ENCODE peak calls at places on chromosome 7, in ten cellular contexts. O is fibroblast of villous mesenchyme; V is right lobe of liver; A is effector memory CD8-positive, alpha-beta T cell; C is NCI-H2171; S is HT-29; T is NCI-H1694 treated with DMSO at 0.1 percent for 48 hours; L is Calu3; P is fibroblast of pulmonary artery; Q is MV-4-11. N is an unnamed sample.

GRCh38 chr7:157975401-157976372 is 611.9 kb downstream of the PTPRN2 start:
- DNase-seq in O (no peak), V (no peak), A (no peak), C (no peak), S (no peak), T (no peak), L (no peak), P (no peak), Q (no peak), N (no peak)

GRCh38 chr7:157687845-157688244 is 351.0 kb downstream of the DNAJB6 start:
- DNase-seq in O (no peak), V (no peak), A (no peak), C (no peak), S (no peak), T (no peak), L (no peak), P (no peak), Q (no peak), N (no peak)

GRCh38 chr7:151233111-151233701 is 923 bp downstream of the CHPF2 start:
- DNase-seq in O (peak), V (no peak), A (peak), C (no peak), S (peak), T (peak), L (peak), P (peak), Q (peak), N (peak)

GRCh38 chr7:107147464-107148214 is 21.2 kb upstream of the HBP1 start:
- DNase-seq in O (peak), V (no peak), A (peak), C (no peak), S (peak), T (peak), L (peak), P (peak), Q (no peak), N (no peak)

GRCh38 chr7:116167177-116167576 is 43.2 kb upstream of the TES start:
- DNase-seq in O (no peak), V (no peak), A (peak), C (no peak), S (no peak), T (no peak), L (no peak), P (no peak), Q (peak), N (no peak)

GRCh38 chr7:93442478-93443224 is 131.9 kb downstream of the CALCR start:
- DNase-seq in O (peak), V (no peak), A (peak), C (peak), S (peak), T (peak), L (peak), P (peak), Q (no peak), N (no peak)

GRCh38 chr7:142855756-142856564 is 1.1 kb downstream of the EPHB6 start:
- DNase-seq in O (peak), V (peak), A (no peak), C (no peak), S (peak), T (no peak), L (no peak), P (peak), Q (no peak), N (peak)

GRCh38 chr7:17521437-17521836 is 223.0 kb downstream of the AHR start:
- DNase-seq in O (peak), V (no peak), A (no peak), C (no peak), S (no peak), T (no peak), L (no peak), P (peak), Q (peak), N (no peak)

GRCh38 chr7:108296911-108297310 is 159.3 kb downstream of the NRCAM start:
- DNase-seq in O (no peak), V (no peak), A (no peak), C (no peak), S (no peak), T (no peak), L (no peak), P (no peak), Q (no peak), N (no peak)

GRCh38 chr7:94654764-94655561 is 970 bp downstream of the SGCE start:
- DNase-seq in O (peak), V (no peak), A (no peak), C (peak), S (no peak), T (peak), L (peak), P (peak), Q (no peak), N (no peak)

GRCh38 chr7:73602721-73603651 is 21.3 kb downstream of the MLXIPL start:
- DNase-seq in O (no peak), V (no peak), A (no peak), C (no peak), S (no peak), T (no peak), L (no peak), P (no peak), Q (no peak), N (no peak)

GRCh38 chr7:137890449-137890916 is 43.7 kb upstream of the DGKI start:
- DNase-seq in O (no peak), V (no peak), A (no peak), C (no peak), S (no peak), T (no peak), L (no peak), P (no peak), Q (peak), N (no peak)